ENCODE peak calls at places on chromosome 3, in seven cellular contexts. B is NCI-H2029; K is stimulated activated effector memory CD8-positive, alpha-beta T cell treated with anti-CD3 and anti-CD28 coated beads, Interleukin-12 subunit alpha, Interleukin-12 subunit beta, amount 100 ng/mL, for 72 hours; O is lung microvascular endothelial cell; I is iris pigment epithelial cell; C is MG63; S is fibroblast of pulmonary artery. X is an unnamed sample.

GRCh38 chr3:42375121-42375520 is 35.3 kb downstream of the LYZL4 start:
- DNase-seq in I (no peak), K (no peak), S (no peak), C (no peak), B (no peak), O (no peak), X (no peak)

GRCh38 chr3:104537323-104537722 is 829.4 kb upstream of the ALCAM start:
- DNase-seq in B (no peak), O (no peak), I (no peak), C (no peak), K (no peak), S (no peak), X (no peak)

GRCh38 chr3:113242091-113242581 is 30.8 kb downstream of the BOC start:
- DNase-seq in I (peak), C (no peak), O (no peak), S (peak), B (no peak), K (no peak), X (peak)

GRCh38 chr3:84679211-84679610 is 279.6 kb upstream of the CADM2 start:
- DNase-seq in K (no peak), C (no peak), I (no peak), B (no peak), S (no peak), O (no peak), X (no peak)

GRCh38 chr3:150469031-150469930 is 61.2 kb downstream of the TSC22D2 start:
- DNase-seq in B (no peak), I (peak), C (peak), O (peak), S (peak), K (no peak), X (peak)

GRCh38 chr3:186287723-186288122 is 74.3 kb downstream of the DGKG start:
- DNase-seq in S (peak), C (peak), K (no peak), B (no peak), I (peak), O (no peak), X (peak)

GRCh38 chr3:31945738-31946052 is 35.4 kb downstream of the OSBPL10 start:
- DNase-seq in S (no peak), C (no peak), B (no peak), K (no peak), I (peak), O (no peak), X (peak)

GRCh38 chr3:125608419-125608818 is 13.1 kb upstream of the OSBPL11 start:
- DNase-seq in B (no peak), O (no peak), C (no peak), K (no peak), S (no peak), I (no peak), X (no peak)

GRCh38 chr3:167837430-167837829 is 101.9 kb downstream of the SERPINI1 start:
- DNase-seq in K (no peak), I (no peak), B (no peak), O (peak), S (peak), C (no peak), X (peak)

GRCh38 chr3:86951343-86951742 is 39.6 kb downstream of the VGLL3 start:
- DNase-seq in I (peak), O (no peak), C (no peak), B (no peak), K (no peak), S (peak), X (no peak)

GRCh38 chr3:135860761-135861160 is 104.8 kb upstream of the PPP2R3A start:
- DNase-seq in S (no peak), O (no peak), B (peak), K (no peak), C (no peak), I (no peak), X (no peak)

GRCh38 chr3:99825239-99825638 is 7.6 kb downstream of the CMSS1 start:
- DNase-seq in S (peak), O (no peak), C (no peak), K (no peak), I (peak), B (no peak), X (peak)

GRCh38 chr3:88321696-88322095 is 171.9 kb downstream of the C3orf38 start:
- DNase-seq in I (no peak), S (peak), K (no peak), C (no peak), B (peak), O (no peak), X (peak)

GRCh38 chr3:127751163-127751621 is 71.1 kb downstream of the MGLL start:
- DNase-seq in I (no peak), C (no peak), S (no peak), K (no peak), B (no peak), O (no peak), X (no peak)

GRCh38 chr3:101902041-101902440 is 52.7 kb downstream of the NFKBIZ start:
- DNase-seq in K (no peak), S (peak), C (peak), I (peak), O (peak), B (no peak), X (peak)

GRCh38 chr3:123712077-123712860 is 127.4 kb upstream of the HACD2 start:
- DNase-seq in C (no peak), B (no peak), S (peak), K (no peak), I (no peak), O (no peak), X (no peak)

GRCh38 chr3:186514296-186515002 is 29.7 kb downstream of the CRYGS start:
- DNase-seq in B (no peak), O (peak), I (peak), K (no peak), C (no peak), S (no peak), X (no peak)

GRCh38 chr3:50269460-50269859 is 513 bp downstream of the SEMA3B start:
- DNase-seq in K (no peak), O (no peak), I (no peak), S (no peak), C (no peak), B (no peak), X (no peak)

GRCh38 chr3:186168976-186169375 is 60.1 kb upstream of the ETV5 start:
- DNase-seq in S (no peak), B (no peak), O (no peak), K (no peak), C (no peak), I (no peak), X (no peak)

GRCh38 chr3:34882764-34883163 is 756.6 kb upstream of the ARPP21 start:
- DNase-seq in O (no peak), S (peak), C (no peak), B (no peak), I (no peak), K (no peak), X (no peak)

GRCh38 chr3:73529280-73530029 is 95.3 kb downstream of the PDZRN3 start:
- DNase-seq in K (no peak), I (no peak), S (no peak), B (no peak), O (no peak), C (no peak), X (no peak)

GRCh38 chr3:55484191-55484644 is 2.9 kb downstream of the WNT5A start:
- DNase-seq in O (no peak), C (no peak), I (no peak), S (no peak), B (no peak), K (no peak), X (peak)

GRCh38 chr3:52438579-52439425 is 6.1 kb downstream of the SEMA3G start:
- DNase-seq in K (no peak), S (no peak), O (no peak), B (no peak), I (no peak), C (no peak), X (no peak)

GRCh38 chr3:185693985-185694675 is 108.0 kb downstream of the SENP2 start:
- DNase-seq in C (no peak), S (peak), I (peak), O (peak), K (no peak), B (no peak), X (peak)

GRCh38 chr3:65963787-65964707 is 74.7 kb downstream of the MAGI1 start:
- DNase-seq in B (no peak), K (peak), O (peak), I (peak), C (peak), S (peak), X (peak)

X was measured in fibroblast of villous mesenchyme.